ENCODE peak calls at places on chromosome 11, in five cellular contexts. C is bronchial epithelial cell, R is tibial artery, L is GM06990, D is AG04450. W is an unnamed sample.

GRCh38 chr11:129932385-129933067 is 37.1 kb upstream of the NFRKB start:
- DNase-seq in C (peak; percentile 57), L (no peak), R (no peak), D (no peak), W (no peak)

GRCh38 chr11:128174465-128175101 is 412.8 kb downstream of the ETS1 start:
- DNase-seq in R (no peak), L (no peak), D (peak; percentile 11), C (no peak), W (peak; percentile 58)

GRCh38 chr11:113542420-113542819 is 67.2 kb upstream of the DRD2 start:
- DNase-seq in C (no peak), R (no peak), L (no peak), D (no peak), W (no peak)

GRCh38 chr11:105520706-105521345 is 89.0 kb upstream of the GRIA4 start:
- DNase-seq in R (no peak), C (no peak), D (no peak), L (no peak), W (no peak)

GRCh38 chr11:6323291-6323905 is 3.1 kb upstream of the CAVIN3 start:
- DNase-seq in L (no peak), C (no peak), R (no peak), D (no peak), W (no peak)

GRCh38 chr11:121282376-121282775 is 10.2 kb upstream of the SC5D start:
- DNase-seq in R (no peak), L (no peak), C (peak; percentile 57), D (no peak), W (no peak)

GRCh38 chr11:61917357-61918109 is at the start of gene RAB3IL1:
- DNase-seq in L (no peak), C (no peak), D (no peak), R (peak; percentile 74), W (no peak)

GRCh38 chr11:1038921-1039320 is 2.4 kb upstream of the MUC6 start:
- DNase-seq in C (no peak), L (no peak), R (no peak), D (no peak), W (no peak)

GRCh38 chr11:117588166-117588810 is 208.7 kb downstream of the DSCAML1 start:
- DNase-seq in L (no peak), R (no peak), D (no peak), C (no peak), W (no peak)

GRCh38 chr11:10030122-10030490 is 263.9 kb downstream of the SBF2 start:
- DNase-seq in D (no peak), R (no peak), L (no peak), C (no peak), W (no peak)

GRCh38 chr11:39681428-39681827 is 1778.0 kb downstream of the LRRC4C start:
- DNase-seq in R (no peak), C (no peak), D (no peak), L (no peak), W (no peak)

GRCh38 chr11:541433-541885 is 4.1 kb downstream of the LRRC56 start:
- DNase-seq in L (peak; percentile 15), R (no peak), D (no peak), C (no peak), W (no peak)

GRCh38 chr11:80182906-80183305 is 742.1 kb upstream of the TENM4 start:
- DNase-seq in L (no peak), R (no peak), D (no peak), C (no peak), W (no peak)

GRCh38 chr11:12275818-12276217 is 101.6 kb upstream of the PARVA start:
- DNase-seq in L (no peak), C (no peak), D (no peak), R (peak; percentile 10), W (no peak)

GRCh38 chr11:60859616-60860250 is 4.0 kb upstream of the PTGDR2 start:
- DNase-seq in L (no peak), C (no peak), D (no peak), R (no peak), W (no peak)

GRCh38 chr11:95676280-95676679 is 113.3 kb downstream of the FAM76B start:
- DNase-seq in R (no peak), D (no peak), L (no peak), C (no peak), W (no peak)

GRCh38 chr11:68211546-68211945 is 1.6 kb downstream of the KMT5B start:
- DNase-seq in L (no peak), R (no peak), D (no peak), C (peak; percentile 18), W (no peak)

GRCh38 chr11:129225190-129225589 is 33.1 kb upstream of the ARHGAP32 start:
- DNase-seq in L (no peak), R (no peak), C (peak; percentile 93), D (peak; percentile 13), W (peak; percentile 36)

GRCh38 chr11:12509371-12509770 is 132.0 kb downstream of the PARVA start:
- DNase-seq in R (no peak), D (no peak), L (no peak), C (no peak), W (no peak)

GRCh38 chr11:9850224-9850895 is 186.5 kb downstream of the SWAP70 start:
- DNase-seq in R (no peak), C (no peak), D (no peak), L (no peak), W (no peak)

DNA sequence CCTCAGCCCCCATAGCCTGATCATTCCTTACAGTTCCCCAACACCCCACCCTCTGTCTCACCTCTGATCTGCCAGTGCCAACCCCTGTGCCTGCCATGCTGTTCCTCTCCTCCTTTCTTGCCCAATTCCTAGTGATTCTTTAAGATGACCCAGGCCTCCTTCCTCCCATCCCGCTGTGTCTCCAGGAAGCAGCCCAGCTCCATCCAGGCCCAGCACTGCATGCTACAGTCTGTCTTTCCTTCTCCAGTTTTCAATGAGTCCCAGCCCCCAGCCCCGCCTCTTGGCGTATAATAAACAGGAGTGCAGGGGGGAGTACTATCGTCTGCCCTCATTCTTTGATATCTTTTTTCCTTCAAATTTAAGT is 12.3 kb downstream of the LTBP3 start:
- DNase-seq in C (no peak), D (no peak), R (no peak), L (no peak), W (no peak)
- H3K4me3 ChIP-seq in C (peak overlapping the region; percentile 41), D (no peak overlapping the region), R (no peak overlapping the region), L (peak overlapping the region; percentile 62), W (no peak overlapping the region)

DNA sequence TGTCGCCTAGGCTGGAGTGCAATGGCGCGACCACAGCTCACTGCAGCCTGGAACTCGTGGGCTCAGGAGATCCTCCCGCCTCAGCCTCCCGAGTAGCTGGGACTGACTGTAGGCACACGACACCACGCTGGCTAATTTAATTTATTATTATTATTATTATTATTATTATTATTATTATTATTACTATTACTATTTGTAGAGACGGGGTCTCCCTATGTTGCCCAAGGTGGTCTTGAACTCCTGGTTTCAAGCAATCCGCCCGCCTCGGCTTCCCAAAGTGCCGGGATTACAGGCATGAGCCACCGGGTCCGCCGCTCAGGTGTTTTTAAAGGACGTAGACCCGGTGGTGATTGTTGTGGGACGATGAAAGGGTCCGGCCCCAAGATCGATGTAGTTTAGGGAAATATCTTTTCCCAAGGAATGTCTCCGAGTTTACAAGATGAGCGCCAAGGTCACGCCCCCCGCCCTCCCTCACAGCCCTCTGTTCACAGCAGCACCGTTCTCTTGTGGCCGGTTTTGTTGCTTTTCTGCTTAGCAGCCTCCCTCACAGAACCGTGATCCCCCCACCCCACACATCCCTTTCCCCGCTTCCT is 728 bp upstream of the POGLUT3 start:
- DNase-seq in D (no peak), R (no peak), L (no peak), C (no peak), W (no peak)
- H3K4me3 ChIP-seq in D (peak overlapping the region; percentile 72), R (peak overlapping the region; percentile 68), L (peak overlapping the region; percentile 68), C (peak overlapping the region; percentile 45), W (peak overlapping the region; percentile 58)

GRCh38 chr11:90318651-90319050 is 95.8 kb upstream of the CHORDC1 start:
- DNase-seq in R (no peak), L (no peak), C (peak; percentile 1), D (no peak), W (no peak)
- H3K4me3 ChIP-seq in R (no peak overlapping the region), L (no peak overlapping the region), C (no peak overlapping the region), D (no peak overlapping the region), W (no peak overlapping the region)

GRCh38 chr11:75160328-75160757 is 9.4 kb downstream of the SLCO2B1 start:
- DNase-seq in R (no peak), L (no peak), C (no peak), D (no peak), W (no peak)
- H3K4me3 ChIP-seq in R (no peak overlapping the region), L (no peak overlapping the region), C (no peak overlapping the region), D (no peak overlapping the region), W (no peak overlapping the region)

GRCh38 chr11:73645972-73646631 is at the start of gene PLEKHB1:
- DNase-seq in L (no peak), D (no peak), C (peak; percentile 15), R (no peak), W (no peak)

GRCh38 chr11:73648629-73649046 is 2.3 kb downstream of the PLEKHB1 start:
- DNase-seq in C (no peak), L (no peak), R (no peak), D (no peak), W (no peak)

GRCh38 chr11:73649206-73649605 is 2.8 kb downstream of the PLEKHB1 start:
- DNase-seq in C (no peak), R (no peak), D (no peak), L (no peak), W (no peak)

GRCh38 chr11:73645570-73645969 is 811 bp upstream of the PLEKHB1 start:
- DNase-seq in L (no peak), C (no peak), D (no peak), R (no peak), W (no peak)

GRCh38 chr11:73647459-73648100 is 1.2 kb downstream of the PLEKHB1 start:
- DNase-seq in R (peak; percentile 85), C (peak; percentile 60), L (peak; percentile 87), D (peak; percentile 30), W (peak; percentile 29)
- H3K4me3 ChIP-seq in R (peak overlapping the region; percentile 11), C (no peak overlapping the region), L (no peak overlapping the region), D (peak overlapping the region; percentile 46), W (peak overlapping the region; percentile 16)

GRCh38 chr11:64242920-64243854 is 2.3 kb downstream of the FKBP2 start:
- DNase-seq in D (no peak), C (no peak), L (no peak), R (no peak), W (no peak)
- H3K4me3 ChIP-seq in D (peak overlapping the region; percentile 84), C (no peak overlapping the region), L (no peak overlapping the region), R (peak overlapping the region; percentile 98), W (peak overlapping the region; percentile 84)

W was measured in skeletal muscle cell.